ENCODE peak calls at places on chromosomes 11 and 22, in nine cellular contexts. One of them, this sample, is unnamed.

GRCh38 chr11:72039108-72039850 is 40.6 kb downstream of the IL18BP start:
- DNase-seq in GM12878: no peak
- DNase-seq in breast epithelium: no peak
- DNase-seq in transverse colon: peak
- DNase-seq in HCT116: no peak
- DNase-seq in HL-60: no peak
- DNase-seq in endothelial cell of umbilical vein: peak
- DNase-seq in K562: no peak
- DNase-seq in GM23338: peak
- DNase-seq in this sample: no peak

GRCh38 chr11:115066111-115066660 is 387.9 kb downstream of the NXPE2 start:
- DNase-seq in HCT116: no peak
- DNase-seq in breast epithelium: no peak
- DNase-seq in HL-60: no peak
- DNase-seq in GM23338: no peak
- DNase-seq in transverse colon: no peak
- DNase-seq in GM12878: no peak
- DNase-seq in endothelial cell of umbilical vein: no peak
- DNase-seq in K562: no peak
- DNase-seq in this sample: no peak

GRCh38 chr11:64000026-64000739 is 13.9 kb downstream of the OTUB1 start:
- DNase-seq in endothelial cell of umbilical vein: peak
- DNase-seq in HL-60: peak
- DNase-seq in transverse colon: peak
- DNase-seq in GM12878: no peak
- DNase-seq in GM23338: peak
- DNase-seq in HCT116: no peak
- DNase-seq in K562: no peak
- DNase-seq in breast epithelium: peak
- DNase-seq in this sample: no peak

GRCh38 chr11:67395555-67396257 is 3.9 kb downstream of the RAD9A start:
- DNase-seq in GM12878: no peak
- DNase-seq in K562: peak
- DNase-seq in GM23338: no peak
- DNase-seq in HL-60: no peak
- DNase-seq in endothelial cell of umbilical vein: no peak
- DNase-seq in HCT116: no peak
- DNase-seq in transverse colon: no peak
- DNase-seq in breast epithelium: no peak
- DNase-seq in this sample: no peak

GRCh38 chr11:74371269-74372039 is 26.8 kb downstream of the PGM2L1 start:
- DNase-seq in transverse colon: no peak
- DNase-seq in breast epithelium: no peak
- DNase-seq in HCT116: no peak
- DNase-seq in K562: no peak
- DNase-seq in endothelial cell of umbilical vein: peak
- DNase-seq in HL-60: no peak
- DNase-seq in GM12878: no peak
- DNase-seq in GM23338: no peak
- DNase-seq in this sample: no peak

GRCh38 chr22:39184586-39185577 is 32.4 kb upstream of the CBX7 start:
- DNase-seq in endothelial cell of umbilical vein: no peak
- DNase-seq in transverse colon: no peak
- DNase-seq in GM23338: no peak
- DNase-seq in breast epithelium: no peak
- DNase-seq in HCT116: no peak
- DNase-seq in GM12878: no peak
- DNase-seq in HL-60: no peak
- DNase-seq in K562: no peak
- DNase-seq in this sample: no peak

GRCh38 chr22:44365832-44366231 is 53.1 kb upstream of the SHISAL1 start:
- DNase-seq in HCT116: no peak
- DNase-seq in HL-60: no peak
- DNase-seq in GM12878: no peak
- DNase-seq in K562: no peak
- DNase-seq in transverse colon: no peak
- DNase-seq in breast epithelium: no peak
- DNase-seq in GM23338: no peak
- DNase-seq in endothelial cell of umbilical vein: no peak
- DNase-seq in this sample: no peak

GRCh38 chr22:36286096-36286957 is 33.4 kb downstream of the APOL1 start:
- DNase-seq in breast epithelium: peak
- DNase-seq in K562: peak
- DNase-seq in GM12878: no peak
- DNase-seq in transverse colon: peak
- DNase-seq in HL-60: peak
- DNase-seq in GM23338: peak
- DNase-seq in HCT116: peak
- DNase-seq in endothelial cell of umbilical vein: peak
- DNase-seq in this sample: no peak

GRCh38 chr11:104594228-104594958 is 303.9 kb downstream of the CASP12 start:
- DNase-seq in HL-60: no peak
- DNase-seq in transverse colon: no peak
- DNase-seq in K562: no peak
- DNase-seq in GM23338: no peak
- DNase-seq in breast epithelium: no peak
- DNase-seq in GM12878: no peak
- DNase-seq in endothelial cell of umbilical vein: no peak
- DNase-seq in HCT116: no peak
- DNase-seq in this sample: no peak

GRCh38 chr11:72661486-72661885 is 12.7 kb downstream of the PDE2A start:
- DNase-seq in HL-60: no peak
- DNase-seq in K562: no peak
- DNase-seq in endothelial cell of umbilical vein: no peak
- DNase-seq in HCT116: no peak
- DNase-seq in breast epithelium: no peak
- DNase-seq in transverse colon: no peak
- DNase-seq in GM12878: no peak
- DNase-seq in GM23338: no peak
- DNase-seq in this sample: no peak

GRCh38 chr11:68142028-68142412 is 20.8 kb upstream of the CHKA start:
- DNase-seq in breast epithelium: peak
- DNase-seq in HL-60: peak
- DNase-seq in K562: no peak
- DNase-seq in endothelial cell of umbilical vein: no peak
- DNase-seq in HCT116: no peak
- DNase-seq in transverse colon: no peak
- DNase-seq in GM23338: no peak
- DNase-seq in GM12878: no peak
- DNase-seq in this sample: no peak

GRCh38 chr11:134047586-134047999 is 21.3 kb upstream of the JAM3 start:
- DNase-seq in GM23338: no peak
- DNase-seq in transverse colon: peak
- DNase-seq in K562: peak
- DNase-seq in HCT116: no peak
- DNase-seq in GM12878: no peak
- DNase-seq in HL-60: no peak
- DNase-seq in endothelial cell of umbilical vein: no peak
- DNase-seq in breast epithelium: no peak
- DNase-seq in this sample: no peak

GRCh38 chr11:116851631-116852030 is 14.2 kb upstream of the APOA1 start:
- DNase-seq in breast epithelium: peak
- DNase-seq in GM12878: no peak
- DNase-seq in GM23338: no peak
- DNase-seq in HL-60: peak
- DNase-seq in HCT116: no peak
- DNase-seq in endothelial cell of umbilical vein: no peak
- DNase-seq in K562: no peak
- DNase-seq in transverse colon: peak
- DNase-seq in this sample: no peak

GRCh38 chr11:12382451-12382850 is 5.1 kb downstream of the PARVA start:
- DNase-seq in breast epithelium: no peak
- DNase-seq in GM23338: no peak
- DNase-seq in transverse colon: no peak
- DNase-seq in K562: no peak
- DNase-seq in HL-60: no peak
- DNase-seq in HCT116: no peak
- DNase-seq in endothelial cell of umbilical vein: no peak
- DNase-seq in GM12878: no peak
- DNase-seq in this sample: no peak

GRCh38 chr22:50720301-50720845 is 17.6 kb upstream of the ACR start:
- DNase-seq in HL-60: no peak
- DNase-seq in GM12878: no peak
- DNase-seq in endothelial cell of umbilical vein: no peak
- DNase-seq in transverse colon: no peak
- DNase-seq in GM23338: no peak
- DNase-seq in K562: no peak
- DNase-seq in breast epithelium: no peak
- DNase-seq in HCT116: no peak
- DNase-seq in this sample: no peak

GRCh38 chr11:20351151-20351550 is 12.4 kb upstream of the HTATIP2 start:
- DNase-seq in GM12878: no peak
- DNase-seq in K562: no peak
- DNase-seq in HCT116: no peak
- DNase-seq in endothelial cell of umbilical vein: no peak
- DNase-seq in HL-60: no peak
- DNase-seq in GM23338: no peak
- DNase-seq in transverse colon: peak
- DNase-seq in breast epithelium: no peak
- DNase-seq in this sample: no peak

GRCh38 chr11:60932605-60933346 is 8.5 kb downstream of the TMEM132A start:
- DNase-seq in breast epithelium: no peak
- DNase-seq in GM12878: no peak
- DNase-seq in HL-60: no peak
- DNase-seq in GM23338: no peak
- DNase-seq in endothelial cell of umbilical vein: no peak
- DNase-seq in transverse colon: no peak
- DNase-seq in K562: no peak
- DNase-seq in HCT116: no peak
- DNase-seq in this sample: no peak
- TF ChIP-seq POLR2AphosphoS5 in breast epithelium: no peak
- TF ChIP-seq POLR2AphosphoS5 in GM12878: no peak
- TF ChIP-seq POLR2AphosphoS5 in HL-60: no peak
- TF ChIP-seq POLR2AphosphoS5 in GM23338: no peak
- TF ChIP-seq POLR2AphosphoS5 in endothelial cell of umbilical vein: no peak
- TF ChIP-seq POLR2AphosphoS5 in transverse colon: no peak
- TF ChIP-seq POLR2AphosphoS5 in K562: no peak
- TF ChIP-seq POLR2AphosphoS5 in HCT116: no peak
- TF ChIP-seq POLR2AphosphoS5 in this sample: no peak

GRCh38 chr11:125338435-125338834 is 157.6 kb downstream of the FEZ1 start:
- DNase-seq in HCT116: no peak
- DNase-seq in breast epithelium: no peak
- DNase-seq in K562: no peak
- DNase-seq in GM23338: no peak
- DNase-seq in GM12878: no peak
- DNase-seq in endothelial cell of umbilical vein: no peak
- DNase-seq in HL-60: no peak
- DNase-seq in transverse colon: no peak
- DNase-seq in this sample: no peak
- H3K27ac ChIP-seq in HCT116: no peak
- H3K27ac ChIP-seq in breast epithelium: no peak
- H3K27ac ChIP-seq in K562: no peak
- H3K27ac ChIP-seq in GM23338: no peak
- H3K27ac ChIP-seq in GM12878: no peak
- H3K27ac ChIP-seq in endothelial cell of umbilical vein: no peak
- H3K27ac ChIP-seq in HL-60: no peak
- H3K27ac ChIP-seq in transverse colon: peak
- H3K27ac ChIP-seq in this sample: no peak

DNA sequence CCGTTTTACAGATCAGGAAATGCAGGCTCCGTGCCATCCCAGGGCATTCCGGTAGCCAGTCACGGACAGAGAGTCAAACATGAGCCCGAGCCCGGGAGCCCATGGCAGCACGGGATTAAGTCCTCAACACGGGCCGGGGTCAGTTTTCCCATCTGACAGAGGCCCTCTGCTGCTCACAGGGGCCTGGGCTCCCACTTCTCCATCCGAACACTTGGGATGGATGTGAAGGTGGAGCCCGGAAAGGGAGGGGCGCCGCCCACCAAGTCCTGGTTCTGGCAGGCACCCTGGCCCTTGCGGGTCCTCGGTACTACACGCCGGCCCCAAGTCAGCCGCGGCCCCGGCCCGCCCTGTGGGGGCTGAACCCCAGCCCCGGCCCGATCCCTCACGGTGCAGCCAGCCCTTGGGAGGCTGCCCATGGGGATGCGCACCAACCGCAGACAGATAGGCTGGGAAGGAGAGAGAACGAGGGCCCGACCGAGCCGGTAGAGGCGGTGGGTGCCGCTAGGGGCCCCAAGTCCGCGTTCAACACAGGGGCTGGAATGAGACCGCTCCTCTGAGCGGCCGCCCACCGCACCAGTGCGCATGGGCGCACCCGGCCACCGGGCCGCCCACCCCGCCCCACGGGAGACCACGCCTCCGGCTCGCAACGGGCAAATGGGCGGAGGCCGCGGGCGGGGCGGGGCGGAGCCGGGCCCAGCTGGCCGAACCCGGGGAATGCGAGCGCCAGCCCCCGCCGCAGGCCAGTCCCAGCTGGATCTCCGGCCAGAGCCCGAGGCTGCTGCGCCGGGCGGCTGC is at the start of gene CAPN5:
- DNase-seq in K562: peak
- DNase-seq in HL-60: peak
- DNase-seq in transverse colon: peak
- DNase-seq in endothelial cell of umbilical vein: peak
- DNase-seq in breast epithelium: peak
- DNase-seq in GM23338: peak
- DNase-seq in GM12878: no peak
- DNase-seq in HCT116: peak
- DNase-seq in this sample: no peak
- TF ChIP-seq POLR2AphosphoS5 in K562: no peak
- TF ChIP-seq POLR2AphosphoS5 in HL-60: no peak
- TF ChIP-seq POLR2AphosphoS5 in transverse colon: peak
- TF ChIP-seq POLR2AphosphoS5 in endothelial cell of umbilical vein: peak
- TF ChIP-seq POLR2AphosphoS5 in breast epithelium: peak
- TF ChIP-seq POLR2AphosphoS5 in GM23338: peak
- TF ChIP-seq POLR2AphosphoS5 in GM12878: no peak
- TF ChIP-seq POLR2AphosphoS5 in HCT116: peak
- TF ChIP-seq POLR2AphosphoS5 in this sample: peak

DNA sequence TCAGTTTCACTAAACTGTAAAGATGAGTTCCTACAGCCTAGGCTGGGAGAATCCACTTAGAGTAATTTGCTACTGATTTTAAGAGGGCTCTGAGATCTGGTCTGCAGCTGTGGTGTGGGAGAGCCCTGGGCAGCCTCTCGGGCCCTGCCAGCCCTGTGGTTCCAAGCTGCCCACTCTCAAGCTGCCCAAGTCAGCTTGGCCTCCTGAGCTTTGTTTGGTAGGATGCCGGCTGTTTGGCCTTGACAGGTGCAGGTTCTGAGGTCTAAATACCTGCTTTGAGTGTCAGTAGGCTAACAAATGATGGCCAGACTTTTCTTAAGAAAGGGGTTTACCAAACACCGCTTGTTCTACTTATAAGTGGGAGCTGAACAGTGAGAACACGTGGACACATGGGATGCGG is 133.3 kb upstream of the TTC12 start:
- DNase-seq in GM23338: no peak
- DNase-seq in transverse colon: no peak
- DNase-seq in HCT116: no peak
- DNase-seq in GM12878: no peak
- DNase-seq in endothelial cell of umbilical vein: no peak
- DNase-seq in HL-60: no peak
- DNase-seq in K562: no peak
- DNase-seq in breast epithelium: no peak
- DNase-seq in this sample: no peak
- H3K27ac ChIP-seq in GM23338: no peak
- H3K27ac ChIP-seq in transverse colon: no peak
- H3K27ac ChIP-seq in HCT116: no peak
- H3K27ac ChIP-seq in GM12878: no peak
- H3K27ac ChIP-seq in endothelial cell of umbilical vein: no peak
- H3K27ac ChIP-seq in HL-60: no peak
- H3K27ac ChIP-seq in K562: no peak
- H3K27ac ChIP-seq in breast epithelium: no peak
- H3K27ac ChIP-seq in this sample: no peak